ENCODE peak calls at places on chromosomes 2 and 18, in seven cellular contexts. H is upper lobe of left lung; M is T-helper 1 cell; U is stimulated activated CD4-positive, alpha-beta T cell treated with anti-CD3 and anti-CD28 coated beads, TNF-alpha, amount 100 ng/mL, for 1 hour; C is hypothalamus; G is naive thymus-derived CD4-positive, alpha-beta T cell; F is H4. B is an unnamed sample.

GRCh38 chr2:68317971-68318685 is 1.6 kb downstream of the CNRIP1 start:
- DNase-seq in H (no peak), M (no peak), U (no peak), C (no peak), G (no peak), F (no peak), B (no peak)

GRCh38 chr2:8582850-8583399 is 98.9 kb upstream of the ID2 start:
- DNase-seq in H (no peak), M (no peak), U (no peak), C (no peak), G (no peak), F (no peak), B (peak; percentile 71)

GRCh38 chr2:217931846-217932560 is 70.8 kb downstream of the TNS1 start:
- DNase-seq in H (no peak), M (no peak), U (no peak), C (no peak), G (no peak), F (no peak), B (no peak)

GRCh38 chr2:102736174-102736606 is 25.6 kb upstream of the TMEM182 start:
- DNase-seq in H (no peak), M (no peak), U (no peak), C (no peak), G (no peak), F (no peak), B (no peak)

GRCh38 chr2:194090251-194090905 is 1566.6 kb upstream of the SLC39A10 start:
- DNase-seq in H (peak; percentile 63), M (no peak), U (no peak), C (no peak), G (no peak), F (no peak), B (no peak)

GRCh38 chr2:19035238-19035637 is 323.2 kb downstream of the OSR1 start:
- DNase-seq in H (no peak), M (no peak), U (no peak), C (no peak), G (no peak), F (no peak), B (no peak)

GRCh38 chr2:101961287-101962242 is 30.2 kb upstream of the IL1R2 start:
- DNase-seq in H (no peak), M (no peak), U (no peak), C (peak; percentile 61), G (no peak), F (peak; percentile 77), B (peak; percentile 92)

GRCh38 chr2:74864728-74865722 is 31.1 kb downstream of the HK2 start:
- DNase-seq in H (no peak), M (no peak), U (no peak), C (no peak), G (no peak), F (peak; percentile 85), B (no peak)

GRCh38 chr2:231928901-231929725 is 2.9 kb upstream of the NPPC start:
- DNase-seq in H (no peak), M (no peak), U (no peak), C (no peak), G (no peak), F (no peak), B (peak; percentile 27)

GRCh38 chr2:85843543-85843942 is 45.2 kb downstream of the ST3GAL5 start:
- DNase-seq in H (no peak), M (no peak), U (no peak), C (no peak), G (peak; percentile 15), F (no peak), B (no peak)

GRCh38 chr2:232937278-232937906 is 67.3 kb downstream of the SNORC start:
- DNase-seq in H (no peak), M (no peak), U (no peak), C (no peak), G (no peak), F (peak; percentile 26), B (no peak)

GRCh38 chr18:11072632-11073031 is 76.7 kb downstream of the PIEZO2 start:
- DNase-seq in H (no peak), M (no peak), U (no peak), C (no peak), G (no peak), F (no peak), B (no peak)

GRCh38 chr2:221444106-221444505 is 128.0 kb downstream of the EPHA4 start:
- DNase-seq in H (no peak), M (no peak), U (no peak), C (no peak), G (no peak), F (no peak), B (no peak)

GRCh38 chr2:220394433-220394832 is 767.0 kb downstream of the SLC4A3 start:
- DNase-seq in H (no peak), M (no peak), U (no peak), C (no peak), G (no peak), F (peak; percentile 55), B (no peak)

GRCh38 chr2:150624001-150624401 is 136.5 kb upstream of the RND3 start:
- DNase-seq in H (no peak), M (no peak), U (no peak), C (no peak), G (no peak), F (no peak), B (no peak)

GRCh38 chr18:59651071-59651470 is 46.2 kb downstream of the CCBE1 start:
- DNase-seq in H (no peak), M (no peak), U (no peak), C (no peak), G (no peak), F (no peak), B (no peak)